ENCODE peak calls at places on chromosomes 3 and 15, in eight cellular contexts. One of them, this sample, is unnamed.
A peak's percentile ranks its signal among the peaks of the same experiment; 100 is the strongest.

GRCh38 chr15:75840659-75841058 is 2.6 kb upstream of the UBE2Q2 start:
- DNase-seq in tibial nerve: peak; percentile 54
- DNase-seq in GM10248: no peak
- DNase-seq in bronchial epithelial cell: no peak
- DNase-seq in type B pancreatic cell: no peak
- DNase-seq in heart left ventricle: peak; percentile 38
- DNase-seq in A673: peak; percentile 24
- DNase-seq in nephron progenitor cell: no peak
- DNase-seq in this sample: no peak

GRCh38 chr3:152471814-152472605 is 203.3 kb downstream of the MBNL1 start:
- DNase-seq in heart left ventricle: peak; percentile 68
- DNase-seq in A673: peak; percentile 81
- DNase-seq in nephron progenitor cell: peak; percentile 44
- DNase-seq in type B pancreatic cell: no peak
- DNase-seq in bronchial epithelial cell: peak; percentile 50
- DNase-seq in tibial nerve: peak; percentile 93
- DNase-seq in GM10248: peak; percentile 46
- DNase-seq in this sample: no peak

GRCh38 chr3:134197681-134198261 is 52.9 kb downstream of the RYK start:
- DNase-seq in GM10248: peak; percentile 63
- DNase-seq in nephron progenitor cell: no peak
- DNase-seq in heart left ventricle: no peak
- DNase-seq in type B pancreatic cell: no peak
- DNase-seq in A673: peak; percentile 79
- DNase-seq in tibial nerve: no peak
- DNase-seq in bronchial epithelial cell: peak; percentile 75
- DNase-seq in this sample: no peak

GRCh38 chr3:55511895-55512585 is 24.9 kb upstream of the WNT5A start:
- DNase-seq in bronchial epithelial cell: peak; percentile 58
- DNase-seq in heart left ventricle: no peak
- DNase-seq in A673: no peak
- DNase-seq in nephron progenitor cell: no peak
- DNase-seq in tibial nerve: no peak
- DNase-seq in type B pancreatic cell: no peak
- DNase-seq in GM10248: no peak
- DNase-seq in this sample: no peak

GRCh38 chr15:100918034-100918689 is 995 bp upstream of the LRRK1 start:
- DNase-seq in type B pancreatic cell: peak; percentile 85
- DNase-seq in heart left ventricle: peak; percentile 78
- DNase-seq in tibial nerve: peak; percentile 55
- DNase-seq in GM10248: peak; percentile 90
- DNase-seq in nephron progenitor cell: peak; percentile 85
- DNase-seq in bronchial epithelial cell: peak; percentile 68
- DNase-seq in A673: peak; percentile 89
- DNase-seq in this sample: peak; percentile 56

GRCh38 chr3:187935623-187936156 is 190.4 kb upstream of the BCL6 start:
- DNase-seq in bronchial epithelial cell: no peak
- DNase-seq in heart left ventricle: no peak
- DNase-seq in type B pancreatic cell: no peak
- DNase-seq in tibial nerve: no peak
- DNase-seq in A673: no peak
- DNase-seq in GM10248: peak; percentile 67
- DNase-seq in nephron progenitor cell: peak; percentile 11
- DNase-seq in this sample: no peak

GRCh38 chr3:69649713-69650419 is 89.4 kb upstream of the MITF start:
- DNase-seq in GM10248: no peak
- DNase-seq in A673: no peak
- DNase-seq in type B pancreatic cell: no peak
- DNase-seq in tibial nerve: no peak
- DNase-seq in nephron progenitor cell: no peak
- DNase-seq in heart left ventricle: no peak
- DNase-seq in bronchial epithelial cell: peak; percentile 31
- DNase-seq in this sample: no peak

GRCh38 chr15:84734794-84735479 is 13.5 kb upstream of the ZNF592 start:
- DNase-seq in tibial nerve: peak; percentile 33
- DNase-seq in GM10248: peak; percentile 66
- DNase-seq in type B pancreatic cell: no peak
- DNase-seq in bronchial epithelial cell: peak; percentile 80
- DNase-seq in A673: peak; percentile 35
- DNase-seq in nephron progenitor cell: peak; percentile 40
- DNase-seq in heart left ventricle: peak; percentile 32
- DNase-seq in this sample: peak; percentile 53

GRCh38 chr15:100020181-100020580 is 286.9 kb upstream of the LYSMD4 start:
- DNase-seq in type B pancreatic cell: no peak
- DNase-seq in bronchial epithelial cell: no peak
- DNase-seq in heart left ventricle: no peak
- DNase-seq in tibial nerve: no peak
- DNase-seq in nephron progenitor cell: peak; percentile 38
- DNase-seq in GM10248: no peak
- DNase-seq in A673: no peak
- DNase-seq in this sample: no peak

GRCh38 chr3:183123891-183124290 is 24.6 kb upstream of the MCCC1 start:
- DNase-seq in heart left ventricle: no peak
- DNase-seq in tibial nerve: no peak
- DNase-seq in GM10248: no peak
- DNase-seq in type B pancreatic cell: no peak
- DNase-seq in A673: peak; percentile 19
- DNase-seq in nephron progenitor cell: no peak
- DNase-seq in bronchial epithelial cell: peak; percentile 47
- DNase-seq in this sample: no peak

GRCh38 chr15:54298396-54298795 is 320.2 kb downstream of the UNC13C start:
- DNase-seq in GM10248: no peak
- DNase-seq in bronchial epithelial cell: no peak
- DNase-seq in type B pancreatic cell: no peak
- DNase-seq in tibial nerve: no peak
- DNase-seq in A673: no peak
- DNase-seq in heart left ventricle: no peak
- DNase-seq in nephron progenitor cell: no peak
- DNase-seq in this sample: no peak

GRCh38 chr3:24351779-24352469 is 142.7 kb downstream of the THRB start:
- DNase-seq in heart left ventricle: peak; percentile 64
- DNase-seq in type B pancreatic cell: no peak
- DNase-seq in nephron progenitor cell: no peak
- DNase-seq in GM10248: no peak
- DNase-seq in tibial nerve: peak; percentile 83
- DNase-seq in bronchial epithelial cell: peak; percentile 27
- DNase-seq in A673: no peak
- DNase-seq in this sample: no peak

GRCh38 chr15:81338422-81339007 is 14.6 kb upstream of the STARD5 start:
- DNase-seq in nephron progenitor cell: no peak
- DNase-seq in tibial nerve: peak; percentile 64
- DNase-seq in heart left ventricle: peak; percentile 22
- DNase-seq in bronchial epithelial cell: peak; percentile 15
- DNase-seq in GM10248: no peak
- DNase-seq in A673: peak; percentile 9
- DNase-seq in type B pancreatic cell: no peak
- DNase-seq in this sample: peak; percentile 50

GRCh38 chr3:38099518-38099917 is 37.4 kb downstream of the ACAA1 start:
- DNase-seq in nephron progenitor cell: no peak
- DNase-seq in heart left ventricle: no peak
- DNase-seq in GM10248: no peak
- DNase-seq in bronchial epithelial cell: no peak
- DNase-seq in A673: no peak
- DNase-seq in type B pancreatic cell: no peak
- DNase-seq in tibial nerve: no peak
- DNase-seq in this sample: no peak

GRCh38 chr3:62939707-62940106 is 64.5 kb upstream of the CADPS start:
- DNase-seq in A673: no peak
- DNase-seq in type B pancreatic cell: no peak
- DNase-seq in heart left ventricle: no peak
- DNase-seq in GM10248: no peak
- DNase-seq in bronchial epithelial cell: no peak
- DNase-seq in nephron progenitor cell: no peak
- DNase-seq in tibial nerve: no peak
- DNase-seq in this sample: no peak

GRCh38 chr15:51796777-51797474 is 32.5 kb upstream of the TMOD3 start:
- DNase-seq in nephron progenitor cell: no peak
- DNase-seq in tibial nerve: no peak
- DNase-seq in heart left ventricle: no peak
- DNase-seq in GM10248: no peak
- DNase-seq in type B pancreatic cell: no peak
- DNase-seq in bronchial epithelial cell: peak; percentile 48
- DNase-seq in A673: no peak
- DNase-seq in this sample: no peak

GRCh38 chr3:100090669-100091005 is 23.7 kb downstream of the FILIP1L start:
- DNase-seq in heart left ventricle: no peak
- DNase-seq in A673: no peak
- DNase-seq in GM10248: no peak
- DNase-seq in tibial nerve: no peak
- DNase-seq in nephron progenitor cell: no peak
- DNase-seq in bronchial epithelial cell: no peak
- DNase-seq in type B pancreatic cell: no peak
- DNase-seq in this sample: no peak
- TF ChIP-seq CTCF in heart left ventricle: no peak
- TF ChIP-seq CTCF in A673: no peak
- TF ChIP-seq CTCF in GM10248: no peak
- TF ChIP-seq CTCF in tibial nerve: no peak
- TF ChIP-seq CTCF in nephron progenitor cell: no peak
- TF ChIP-seq CTCF in bronchial epithelial cell: no peak
- TF ChIP-seq CTCF in type B pancreatic cell: peak; percentile 6
- TF ChIP-seq CTCF in this sample: no peak

GRCh38 chr15:64904189-64904588 is 7.5 kb upstream of the ANKDD1A start:
- DNase-seq in A673: no peak
- DNase-seq in GM10248: no peak
- DNase-seq in heart left ventricle: no peak
- DNase-seq in tibial nerve: no peak
- DNase-seq in type B pancreatic cell: no peak
- DNase-seq in bronchial epithelial cell: no peak
- DNase-seq in nephron progenitor cell: no peak
- DNase-seq in this sample: no peak

GRCh38 chr15:64905941-64906340 is 5.8 kb upstream of the ANKDD1A start:
- DNase-seq in A673: no peak
- DNase-seq in type B pancreatic cell: no peak
- DNase-seq in tibial nerve: no peak
- DNase-seq in bronchial epithelial cell: no peak
- DNase-seq in heart left ventricle: no peak
- DNase-seq in GM10248: no peak
- DNase-seq in nephron progenitor cell: no peak
- DNase-seq in this sample: no peak

GRCh38 chr15:64903331-64903950 is 8.3 kb upstream of the ANKDD1A start:
- DNase-seq in tibial nerve: no peak
- DNase-seq in nephron progenitor cell: no peak
- DNase-seq in GM10248: no peak
- DNase-seq in type B pancreatic cell: no peak
- DNase-seq in bronchial epithelial cell: no peak
- DNase-seq in A673: no peak
- DNase-seq in heart left ventricle: no peak
- DNase-seq in this sample: no peak

GRCh38 chr15:64906402-64906801 is 5.3 kb upstream of the ANKDD1A start:
- DNase-seq in GM10248: no peak
- DNase-seq in A673: no peak
- DNase-seq in bronchial epithelial cell: no peak
- DNase-seq in heart left ventricle: no peak
- DNase-seq in tibial nerve: no peak
- DNase-seq in nephron progenitor cell: no peak
- DNase-seq in type B pancreatic cell: no peak
- DNase-seq in this sample: no peak

DNA sequence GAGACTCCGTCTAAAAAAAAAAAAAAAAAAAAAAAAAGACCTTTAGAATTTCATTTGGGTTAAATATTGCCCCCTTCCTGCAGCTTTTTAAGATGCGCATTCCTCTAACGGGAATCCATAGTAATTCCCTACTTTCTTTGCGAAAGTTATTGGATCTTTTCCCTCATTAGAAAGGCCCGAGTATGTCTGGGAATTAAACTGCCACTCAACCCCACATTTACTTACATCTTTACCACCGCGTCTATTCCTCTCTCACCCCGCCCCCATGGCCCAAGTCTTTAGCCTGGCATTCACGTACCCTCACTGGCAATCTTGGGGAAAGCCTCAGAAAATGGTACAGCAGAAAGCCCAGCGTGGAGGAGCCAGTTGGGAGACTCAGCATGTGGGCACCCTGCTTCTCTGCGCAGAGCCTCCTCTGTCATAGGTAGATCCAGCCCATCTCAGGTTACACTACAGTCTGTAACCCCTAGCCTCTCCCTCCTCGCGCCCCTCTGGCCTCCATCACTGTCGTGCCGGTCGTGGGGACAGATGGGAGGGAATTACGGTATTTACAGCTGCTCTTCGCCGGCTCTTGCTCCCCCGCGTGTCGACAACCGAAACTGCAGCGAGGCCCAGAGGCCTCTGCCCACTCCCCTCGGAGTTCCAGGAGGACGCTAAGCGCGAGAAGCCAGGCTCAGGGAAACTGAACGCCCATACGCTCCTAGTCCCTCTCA is 6.4 kb upstream of the ANKDD1A start:
- DNase-seq in nephron progenitor cell: peak; percentile 81
- DNase-seq in A673: peak; percentile 74
- DNase-seq in GM10248: peak; percentile 85
- DNase-seq in bronchial epithelial cell: peak; percentile 34
- DNase-seq in type B pancreatic cell: peak; percentile 83
- DNase-seq in tibial nerve: peak; percentile 70
- DNase-seq in heart left ventricle: peak; percentile 83
- DNase-seq in this sample: peak; percentile 67
- TF ChIP-seq CTCF in nephron progenitor cell: peak; percentile 61
- TF ChIP-seq CTCF in A673: peak; percentile 63
- TF ChIP-seq CTCF in GM10248: peak; percentile 93
- TF ChIP-seq CTCF in bronchial epithelial cell: peak; percentile 81
- TF ChIP-seq CTCF in type B pancreatic cell: peak; percentile 84
- TF ChIP-seq CTCF in tibial nerve: peak; percentile 82
- TF ChIP-seq CTCF in heart left ventricle: peak; percentile 91
- TF ChIP-seq CTCF in this sample: peak; percentile 52

DNA sequence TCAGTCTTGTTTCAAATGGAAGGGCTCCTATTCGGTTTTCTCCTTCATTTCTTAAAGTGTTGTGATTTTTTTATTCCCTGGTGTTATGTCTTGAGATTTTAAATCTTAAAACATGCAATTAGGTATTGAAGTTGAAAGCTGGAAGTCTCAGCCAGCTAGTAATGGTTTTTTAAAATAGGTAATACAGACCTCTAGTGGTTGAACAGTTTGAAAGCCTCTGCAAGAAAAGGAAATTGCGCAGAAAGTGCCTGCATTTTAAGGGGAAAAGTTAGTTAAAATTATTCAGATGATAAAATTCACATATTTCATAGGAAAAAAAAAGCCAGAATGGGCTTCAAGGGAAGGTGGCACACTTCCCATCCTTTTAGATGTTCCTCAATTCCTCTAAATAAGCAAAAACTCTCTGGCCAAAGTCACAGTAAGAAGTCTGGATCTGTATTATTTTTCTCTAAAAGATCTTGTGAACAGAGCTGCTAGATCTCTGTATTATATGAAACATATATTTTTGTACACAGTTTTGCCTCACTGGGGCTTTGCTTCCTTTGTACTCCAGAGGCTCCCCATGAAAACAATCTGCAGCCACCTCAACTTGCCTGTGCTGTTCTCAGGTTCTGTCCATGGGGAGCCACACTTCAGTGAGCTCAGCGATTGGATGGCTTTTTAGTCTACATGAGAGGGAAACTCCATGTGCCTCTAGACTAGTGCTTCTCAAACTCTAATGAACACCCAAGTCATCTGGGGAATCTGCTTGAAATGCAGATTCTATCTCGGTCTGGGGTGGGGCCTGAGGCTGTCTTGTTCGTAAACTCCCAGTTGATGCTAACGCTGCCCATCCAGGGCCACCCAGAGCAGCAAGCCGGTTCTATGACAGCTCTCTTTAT is 21.5 kb downstream of the AGTR1 start:
- DNase-seq in type B pancreatic cell: no peak
- DNase-seq in heart left ventricle: no peak
- DNase-seq in nephron progenitor cell: no peak
- DNase-seq in GM10248: no peak
- DNase-seq in bronchial epithelial cell: peak; percentile 22
- DNase-seq in A673: peak; percentile 5
- DNase-seq in tibial nerve: no peak
- DNase-seq in this sample: no peak
- TF ChIP-seq CTCF in type B pancreatic cell: peak; percentile 66
- TF ChIP-seq CTCF in heart left ventricle: peak; percentile 22
- TF ChIP-seq CTCF in nephron progenitor cell: peak; percentile 32
- TF ChIP-seq CTCF in GM10248: no peak
- TF ChIP-seq CTCF in bronchial epithelial cell: peak; percentile 17
- TF ChIP-seq CTCF in A673: peak; percentile 49
- TF ChIP-seq CTCF in tibial nerve: peak; percentile 18
- TF ChIP-seq CTCF in this sample: peak; percentile 31

GRCh38 chr3:107927361-107928083 is 163.3 kb downstream of the CD47 start:
- DNase-seq in tibial nerve: peak; percentile 47
- DNase-seq in type B pancreatic cell: peak; percentile 81
- DNase-seq in bronchial epithelial cell: peak; percentile 64
- DNase-seq in nephron progenitor cell: peak; percentile 77
- DNase-seq in A673: peak; percentile 65
- DNase-seq in heart left ventricle: peak; percentile 59
- DNase-seq in GM10248: peak; percentile 86
- DNase-seq in this sample: peak; percentile 54
- TF ChIP-seq CTCF in tibial nerve: peak; percentile 85
- TF ChIP-seq CTCF in type B pancreatic cell: peak; percentile 99
- TF ChIP-seq CTCF in bronchial epithelial cell: peak; percentile 90
- TF ChIP-seq CTCF in nephron progenitor cell: peak; percentile 90
- TF ChIP-seq CTCF in A673: peak; percentile 95
- TF ChIP-seq CTCF in heart left ventricle: peak; percentile 93
- TF ChIP-seq CTCF in GM10248: peak; percentile 93
- TF ChIP-seq CTCF in this sample: peak; percentile 91

This sample was measured in mesothelial cell of epicardium.